ENCODE peak calls at places on chromosomes 13 and 19, in four cellular contexts. A is Right ventricle myocardium superior; S is stimulated activated CD4-positive, alpha-beta T cell treated with anti-CD3 and anti-CD28 coated beads, Interleukin-2, amount 100 ng/mL, for 4 hours; V is activated CD4-positive, alpha-beta T cell treated with anti-CD3 and anti-CD28 coated beads for 1 hour. O is an unnamed sample.

GRCh38 chr19:32809754-32810153 is 59.8 kb downstream of the SLC7A9 start:
- DNase-seq in S (no peak), V (no peak), A (no peak), O (no peak)

GRCh38 chr19:49912965-49913685 is 15.9 kb upstream of the ATF5 start:
- DNase-seq in S (no peak), V (no peak), A (no peak), O (no peak)

GRCh38 chr19:55489711-55490477 is 1.7 kb downstream of the SSC5D start:
- DNase-seq in S (no peak), V (no peak), A (no peak), O (no peak)

GRCh38 chr13:49833402-49833801 is 40.9 kb upstream of the KPNA3 start:
- DNase-seq in A (no peak), V (no peak), S (no peak), O (no peak)

GRCh38 chr19:6536138-6536671 is 5.4 kb downstream of the TNFSF9 start:
- DNase-seq in V (peak), A (no peak), S (peak), O (peak)

GRCh38 chr19:3655402-3656072 is 28.9 kb upstream of the CACTIN start:
- DNase-seq in A (no peak), S (no peak), V (no peak), O (no peak)

GRCh38 chr19:511101-511841 is 4.0 kb downstream of the TPGS1 start:
- DNase-seq in V (peak), A (peak), S (peak), O (peak)

GRCh38 chr19:34317311-34317927 is 47.6 kb upstream of the GPI start:
- DNase-seq in S (peak), V (no peak), A (no peak), O (peak)

GRCh38 chr19:42443944-42444398 is 1.2 kb upstream of the CXCL17 start:
- DNase-seq in S (no peak), V (no peak), A (no peak), O (peak)